ENCODE peak calls at places on chromosomes 2 and 18, in eight cellular contexts. M, S, Z, U, G, R, L and I are unnamed samples. For H3K4me1, the result is how much of the 10 kb centered on the place peaks cover.

GRCh38 chr2:144459937-144460336 is 60.0 kb downstream of the ZEB2 start:
- DNase-seq in M (peak), S (no peak), Z (no peak), U (no peak), G (no peak), R (no peak), L (no peak), I (no peak)

GRCh38 chr2:155391613-155392012 is 693.1 kb downstream of the KCNJ3 start:
- DNase-seq in M (no peak), S (no peak), Z (no peak), U (no peak), G (no peak), R (no peak), L (no peak), I (no peak)

GRCh38 chr2:238128061-238129040 is 10.1 kb upstream of the KLHL30 start:
- DNase-seq in M (no peak), S (no peak), Z (no peak), U (no peak), G (no peak), R (no peak), L (peak), I (no peak)

GRCh38 chr2:58974426-58974825 is 733.3 kb upstream of the FANCL start:
- DNase-seq in M (no peak), S (no peak), Z (no peak), U (no peak), G (no peak), R (no peak), L (no peak), I (no peak)

GRCh38 chr18:74946646-74947045 is 262.3 kb downstream of the PTGR3 start:
- DNase-seq in M (no peak), S (no peak), Z (no peak), U (no peak), G (no peak), R (no peak), L (no peak), I (no peak)

GRCh38 chr2:75595541-75596395 is 35.0 kb upstream of the EVA1A start:
- DNase-seq in M (peak), S (no peak), Z (no peak), U (peak), G (no peak), R (no peak), L (no peak), I (no peak)

GRCh38 chr2:6228251-6228650 is 536.1 kb downstream of the SOX11 start:
- DNase-seq in M (no peak), S (no peak), Z (no peak), U (no peak), G (no peak), R (no peak), L (no peak), I (no peak)

GRCh38 chr2:30267576-30267975 is 36.2 kb downstream of the LBH start:
- DNase-seq in M (no peak), S (no peak), Z (no peak), U (no peak), G (no peak), R (no peak), L (no peak), I (no peak)

GRCh38 chr18:8601277-8602032 is 7.8 kb upstream of the RAB12 start:
- DNase-seq in M (peak), S (no peak), Z (no peak), U (no peak), G (no peak), R (no peak), L (no peak), I (no peak)

GRCh38 chr2:226652388-226652787 is 147.2 kb downstream of the IRS1 start:
- DNase-seq in M (peak), S (no peak), Z (peak), U (peak), G (no peak), R (no peak), L (no peak), I (no peak)

GRCh38 chr18:80175451-80176235 is 66.6 kb downstream of the ADNP2 start:
- DNase-seq in M (no peak), S (no peak), Z (no peak), U (no peak), G (peak), R (no peak), L (no peak), I (no peak)

GRCh38 chr18:8525692-8526091 is 83.5 kb upstream of the RAB12 start:
- DNase-seq in M (no peak), S (no peak), Z (no peak), U (no peak), G (no peak), R (no peak), L (peak), I (no peak)

GRCh38 chr2:206987810-206988209 is 48.5 kb downstream of the CPO start:
- DNase-seq in M (no peak), S (no peak), Z (no peak), U (no peak), G (no peak), R (no peak), L (no peak), I (no peak)

GRCh38 chr2:107556038-107556627 is 270.6 kb upstream of the RGPD4 start:
- DNase-seq in M (no peak), S (no peak), Z (no peak), U (peak), G (no peak), R (no peak), L (no peak), I (no peak)

GRCh38 chr2:75221872-75222271 is 22.6 kb upstream of the TACR1 start:
- DNase-seq in M (peak), S (no peak), Z (no peak), U (no peak), G (no peak), R (no peak), L (no peak), I (no peak)

GRCh38 chr2:112800881-112801583 is 16.7 kb upstream of the IL1A start:
- DNase-seq in M (no peak), S (no peak), Z (no peak), U (no peak), G (no peak), R (no peak), L (no peak), I (no peak)

GRCh38 chr2:38158361-38159128 is 82.6 kb upstream of the CYP1B1 start:
- DNase-seq in M (peak), S (no peak), Z (no peak), U (no peak), G (no peak), R (peak), L (no peak), I (no peak)

GRCh38 chr18:7524786-7525185 is 42.3 kb upstream of the PTPRM start:
- DNase-seq in M (peak), S (peak), Z (no peak), U (no peak), G (no peak), R (peak), L (no peak), I (no peak)

GRCh38 chr2:237666606-237667005 is 39.2 kb downstream of the LRRFIP1 start:
- DNase-seq in M (no peak), S (no peak), Z (no peak), U (no peak), G (no peak), R (no peak), L (no peak), I (no peak)

GRCh38 chr2:105929506-105929905 is 184.8 kb downstream of the NCK2 start:
- DNase-seq in M (peak), S (no peak), Z (no peak), U (no peak), G (no peak), R (no peak), L (no peak), I (no peak)

GRCh38 chr2:236574424-236575145 is 5.0 kb downstream of the ACKR3 start:
- DNase-seq in M (no peak), S (no peak), Z (no peak), U (no peak), G (no peak), R (no peak), L (no peak), I (no peak)

GRCh38 chr18:23908827-23909226 is 105.7 kb upstream of the TTC39C start:
- DNase-seq in M (no peak), S (no peak), Z (no peak), U (no peak), G (no peak), R (no peak), L (no peak), I (no peak)

GRCh38 chr2:44295636-44296359 is 20.5 kb downstream of the SLC3A1 start:
- DNase-seq in M (no peak), S (no peak), Z (no peak), U (peak), G (no peak), R (no peak), L (peak), I (no peak)

GRCh38 chr2:144040834-144041233 is 479.1 kb downstream of the ZEB2 start:
- DNase-seq in M (no peak), S (no peak), Z (no peak), U (no peak), G (no peak), R (no peak), L (no peak), I (no peak)

GRCh38 chr2:102910724-102911123 is 148.9 kb downstream of the TMEM182 start:
- DNase-seq in M (no peak), S (no peak), Z (no peak), U (no peak), G (no peak), R (no peak), L (no peak), I (no peak)

GRCh38 chr18:54251606-54252400 is 17.5 kb upstream of the POLI start:
- DNase-seq in M (no peak), S (no peak), Z (no peak), U (no peak), G (no peak), R (no peak), L (no peak), I (no peak)

GRCh38 chr2:35503738-35504160 is 851.8 kb upstream of the CRIM1 start:
- DNase-seq in M (no peak), S (no peak), Z (peak), U (no peak), G (no peak), R (no peak), L (no peak), I (no peak)

GRCh38 chr2:26706616-26707473 is 14.3 kb downstream of the KCNK3 start:
- DNase-seq in M (peak), S (no peak), Z (no peak), U (no peak), G (no peak), R (peak), L (no peak), I (no peak)

GRCh38 chr2:1912771-1913170 is 168.5 kb upstream of the PXDN start:
- DNase-seq in M (no peak), S (no peak), Z (no peak), U (no peak), G (no peak), R (no peak), L (no peak), I (no peak)

GRCh38 chr2:221818569-221818968 is 246.5 kb upstream of the EPHA4 start:
- DNase-seq in M (no peak), S (no peak), Z (no peak), U (no peak), G (no peak), R (no peak), L (no peak), I (no peak)

GRCh38 chr18:45837283-45838070 is 12.0 kb downstream of the SIGLEC15 start:
- DNase-seq in M (peak), S (no peak), Z (no peak), U (peak), G (peak), R (peak), L (peak), I (no peak)

GRCh38 chr2:126761981-126762878 is 106.3 kb downstream of the GYPC start:
- DNase-seq in M (no peak), S (no peak), Z (no peak), U (no peak), G (peak), R (no peak), L (no peak), I (no peak)

DNA sequence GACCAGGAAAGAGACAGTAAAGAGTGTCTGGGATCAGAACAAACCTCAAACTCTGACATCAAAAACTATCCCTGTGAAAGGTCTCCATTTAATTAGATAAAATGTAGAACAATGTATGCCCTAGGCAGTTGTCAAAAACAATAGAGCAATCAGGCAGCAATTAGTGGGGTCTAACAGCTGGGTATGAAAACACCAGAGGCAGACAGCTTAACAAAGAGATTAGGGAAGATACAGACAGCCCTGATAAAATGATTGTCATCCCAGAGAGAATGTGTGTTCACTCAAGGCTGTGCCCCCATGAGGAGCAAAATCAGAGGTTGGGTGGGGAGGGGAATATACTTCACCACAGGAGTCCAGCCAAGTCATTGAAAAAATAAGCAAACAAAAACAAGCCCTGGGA is 50.0 kb downstream of the INPP4A start:
- DNase-seq in M (no peak), S (no peak), Z (no peak), U (no peak), G (no peak), R (no peak), L (no peak), I (no peak)
- H3K4me1 ChIP-seq in M (under half), S (under half), Z (under half), U (under half), G (under half), R (under half), L (under half), I (under half)

GRCh38 chr2:204628926-204629661 is 83.8 kb downstream of the PARD3B start:
- DNase-seq in M (peak), S (no peak), Z (no peak), U (no peak), G (no peak), R (no peak), L (no peak), I (no peak)

DNA sequence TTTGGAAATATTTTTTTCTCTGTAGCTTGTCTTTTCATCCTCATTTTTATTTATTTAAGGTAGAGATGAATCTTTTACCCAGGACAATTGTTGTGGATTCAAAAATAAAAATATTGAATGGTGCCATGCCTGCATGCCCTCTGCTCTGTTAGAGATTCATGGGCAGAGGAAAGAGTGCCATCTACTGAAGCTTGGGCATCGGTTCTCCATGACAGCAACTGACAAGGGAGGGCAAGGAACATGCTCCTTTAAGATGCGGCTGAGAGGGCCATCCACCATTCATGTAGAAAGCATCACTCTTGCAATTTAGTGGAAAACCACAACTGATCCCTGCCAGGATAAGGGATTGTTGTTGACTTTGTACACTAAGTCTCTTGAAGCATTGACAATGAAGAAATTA is 79.9 kb downstream of the PARD3B start:
- DNase-seq in M (no peak), S (no peak), Z (no peak), U (peak), G (no peak), R (no peak), L (no peak), I (no peak)
- TF ChIP-seq CTCF in M (no peak), S (no peak), Z (no peak), U (no peak), G (no peak), R (no peak), L (peak), I (peak)

GRCh38 chr2:239264838-239265651 is 135.8 kb downstream of the HDAC4 start:
- DNase-seq in M (peak), S (no peak), Z (no peak), U (peak), G (peak), R (no peak), L (no peak), I (no peak)
- H3K4me1 ChIP-seq in M (under half), S (under half), Z (under half), U (half or more), G (half or more), R (half or more), L (under half), I (under half)

GRCh38 chr18:48024009-48024512 is 93.6 kb upstream of the SMAD2 start:
- DNase-seq in M (no peak), S (no peak), Z (no peak), U (no peak), G (peak), R (no peak), L (no peak), I (peak)

GRCh38 chr18:48023334-48024008 is 93.0 kb upstream of the SMAD2 start:
- DNase-seq in M (peak), S (no peak), Z (peak), U (peak), G (peak), R (peak), L (peak), I (peak)

GRCh38 chr18:48021273-48021914 is 90.9 kb upstream of the SMAD2 start:
- DNase-seq in M (no peak), S (no peak), Z (no peak), U (no peak), G (no peak), R (no peak), L (no peak), I (peak)

GRCh38 chr18:48022021-48022420 is 91.6 kb upstream of the SMAD2 start:
- DNase-seq in M (no peak), S (no peak), Z (no peak), U (no peak), G (peak), R (no peak), L (no peak), I (peak)

GRCh38 chr18:48022531-48023330 is 92.3 kb upstream of the SMAD2 start:
- DNase-seq in M (peak), S (no peak), Z (no peak), U (peak), G (no peak), R (no peak), L (no peak), I (peak)
- TF ChIP-seq CTCF in M (peak), S (peak), Z (peak), U (peak), G (peak), R (peak), L (peak), I (peak)

DNA sequence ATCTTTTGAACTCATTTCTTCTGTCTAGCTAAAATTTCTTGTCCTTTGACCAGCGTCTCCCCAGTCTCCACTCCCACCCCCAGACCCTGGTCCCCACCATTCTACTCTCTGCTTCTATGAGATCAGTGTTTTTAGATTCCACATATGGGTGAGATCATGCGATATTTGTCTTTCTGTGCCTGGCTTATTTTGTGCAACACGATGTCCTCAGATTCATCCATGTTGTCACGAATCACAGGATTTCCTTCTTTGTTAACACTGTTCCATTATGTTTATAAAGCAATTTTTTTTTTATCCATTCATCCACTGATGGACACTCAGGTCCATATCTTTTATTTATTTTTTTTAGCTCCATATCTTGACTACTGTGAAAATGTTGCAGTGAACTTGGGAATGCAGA is 16.0 kb upstream of the ACYP2 start:
- DNase-seq in M (no peak), S (no peak), Z (no peak), U (no peak), G (no peak), R (no peak), L (no peak), I (no peak)
- H3K4me1 ChIP-seq in M (under half), S (under half), Z (under half), U (under half), G (under half), R (under half), L (under half), I (under half)

GRCh38 chr2:241598487-241598886 is 38.5 kb downstream of the THAP4 start:
- DNase-seq in M (no peak), S (no peak), Z (no peak), U (peak), G (peak), R (no peak), L (no peak), I (no peak)
- TF ChIP-seq CTCF in M (no peak), S (no peak), Z (peak), U (peak), G (peak), R (peak), L (peak), I (peak)

GRCh38 chr2:85263591-85263990 is 64.2 kb downstream of the TGOLN2 start:
- DNase-seq in M (no peak), S (no peak), Z (no peak), U (no peak), G (no peak), R (no peak), L (no peak), I (no peak)
- H3K4me1 ChIP-seq in M (under half), S (under half), Z (under half), U (under half), G (under half), R (under half), L (under half), I (under half)

GRCh38 chr2:99201959-99202678 is 21.1 kb downstream of the MRPL30 start:
- DNase-seq in M (no peak), S (no peak), Z (no peak), U (no peak), G (no peak), R (no peak), L (no peak), I (no peak)
- TF ChIP-seq CTCF in M (no peak), S (no peak), Z (no peak), U (no peak), G (peak), R (no peak), L (peak), I (no peak)